ENCODE peak calls at places on chromosomes 3 and 15, in ten cellular contexts. I is left ventricle myocardium inferior; Y is body of pancreas; X is PC-3; K is breast epithelium; S is H1; H is SK-N-SH; R is CD8-positive, alpha-beta memory T cell; B is A549; V is psoas muscle. C is an unnamed sample. For H3K9me3, the result is how much of the 10 kb centered on the place peaks cover.

GRCh38 chr15:65867244-65867643 is 2.0 kb upstream of the RAB11A start:
- DNase-seq in B (no peak), K (no peak), X (no peak), H (no peak), V (no peak), I (no peak), S (no peak), R (no peak), Y (no peak), C (no peak)

GRCh38 chr15:55703873-55704285 is 39.1 kb downstream of the PRTG start:
- DNase-seq in V (no peak), R (no peak), S (no peak), H (no peak), X (no peak), I (no peak), B (no peak), K (no peak), Y (no peak), C (no peak)

GRCh38 chr3:49673131-49673714 is 928 bp upstream of the APEH start:
- DNase-seq in B (peak), S (no peak), Y (no peak), H (no peak), R (no peak), V (no peak), X (peak), K (no peak), I (no peak), C (peak)

GRCh38 chr3:8903191-8903590 is 60.1 kb downstream of the RAD18 start:
- DNase-seq in X (no peak), B (no peak), H (no peak), K (no peak), V (no peak), R (no peak), S (no peak), Y (no peak), I (no peak), C (no peak)

GRCh38 chr3:190862209-190863118 is at the start of gene GMNC:
- DNase-seq in K (peak), B (peak), H (peak), I (peak), S (no peak), X (peak), V (peak), R (no peak), Y (peak), C (peak)

GRCh38 chr15:99433757-99434211 is 132.0 kb upstream of the MEF2A start:
- DNase-seq in B (no peak), X (no peak), R (no peak), Y (no peak), H (no peak), S (no peak), V (no peak), I (no peak), K (no peak), C (peak)

GRCh38 chr3:41125258-41125657 is 74.0 kb upstream of the CTNNB1 start:
- DNase-seq in R (no peak), Y (no peak), H (no peak), X (no peak), I (no peak), B (no peak), S (no peak), V (no peak), K (no peak), C (no peak)

GRCh38 chr15:51108933-51109550 is 14.3 kb upstream of the TNFAIP8L3 start:
- DNase-seq in V (no peak), Y (no peak), R (no peak), K (no peak), S (no peak), I (no peak), H (no peak), X (peak), B (no peak), C (no peak)

GRCh38 chr3:172659246-172660002 is 51.4 kb downstream of the NCEH1 start:
- DNase-seq in H (no peak), K (no peak), I (no peak), S (no peak), V (no peak), X (peak), B (no peak), Y (no peak), R (no peak), C (no peak)

GRCh38 chr3:7977245-7978103 is 524.1 kb upstream of the LMCD1 start:
- DNase-seq in H (peak), K (no peak), X (no peak), V (no peak), Y (no peak), I (no peak), B (peak), S (no peak), R (no peak), C (no peak)

GRCh38 chr3:10198761-10199688 is 34.3 kb downstream of the IRAK2 start:
- DNase-seq in X (peak), H (no peak), B (peak), K (peak), Y (peak), R (peak), V (no peak), S (no peak), I (no peak), C (no peak)

GRCh38 chr3:50095352-50095998 is 6.8 kb downstream of the RBM5 start:
- DNase-seq in X (peak), S (no peak), K (no peak), H (no peak), R (no peak), B (no peak), Y (no peak), V (no peak), I (no peak), C (no peak)

GRCh38 chr15:67146214-67146613 is 80.8 kb downstream of the SMAD3 start:
- DNase-seq in R (no peak), X (peak), B (no peak), H (peak), S (no peak), I (peak), Y (peak), V (peak), K (no peak), C (no peak)

GRCh38 chr3:159852821-159853505 is 135.7 kb upstream of the IL12A start:
- DNase-seq in X (peak), H (no peak), R (no peak), V (peak), S (no peak), Y (no peak), B (peak), I (peak), K (peak), C (no peak)

GRCh38 chr3:10806001-10806400 is 10.0 kb upstream of the SLC6A11 start:
- DNase-seq in K (no peak), V (no peak), X (no peak), R (no peak), B (no peak), Y (no peak), H (no peak), S (no peak), I (no peak), C (no peak)

GRCh38 chr3:159856496-159857098 is 132.0 kb upstream of the IL12A start:
- DNase-seq in I (no peak), H (peak), B (no peak), S (no peak), Y (no peak), R (no peak), K (no peak), X (no peak), V (no peak), C (no peak)

GRCh38 chr15:48774484-48774883 is 36.4 kb downstream of the CEP152 start:
- DNase-seq in K (no peak), Y (no peak), S (no peak), H (no peak), R (no peak), I (no peak), V (no peak), B (no peak), X (no peak), C (no peak)

GRCh38 chr15:74390552-74391288 is 23.3 kb upstream of the CYP11A1 start:
- DNase-seq in K (no peak), R (no peak), V (no peak), X (no peak), B (no peak), H (no peak), I (no peak), S (no peak), Y (no peak), C (no peak)

GRCh38 chr3:47512416-47513124 is 942 bp downstream of the ELP6 start:
- DNase-seq in R (no peak), Y (peak), V (peak), H (peak), K (peak), S (no peak), X (peak), I (no peak), B (no peak), C (peak)

GRCh38 chr3:49260711-49261357 is 16.2 kb downstream of the C3orf62 start:
- DNase-seq in V (no peak), B (no peak), Y (no peak), S (no peak), R (no peak), H (no peak), I (no peak), K (no peak), X (no peak), C (no peak)

GRCh38 chr3:19531426-19531825 is 383.1 kb downstream of the KCNH8 start:
- DNase-seq in I (no peak), S (no peak), Y (no peak), B (no peak), X (no peak), H (no peak), K (no peak), V (no peak), R (no peak), C (no peak)

GRCh38 chr3:19522305-19522704 is 374.0 kb downstream of the KCNH8 start:
- DNase-seq in B (no peak), R (no peak), Y (no peak), H (no peak), K (no peak), X (no peak), I (no peak), S (no peak), V (no peak), C (no peak)

DNA sequence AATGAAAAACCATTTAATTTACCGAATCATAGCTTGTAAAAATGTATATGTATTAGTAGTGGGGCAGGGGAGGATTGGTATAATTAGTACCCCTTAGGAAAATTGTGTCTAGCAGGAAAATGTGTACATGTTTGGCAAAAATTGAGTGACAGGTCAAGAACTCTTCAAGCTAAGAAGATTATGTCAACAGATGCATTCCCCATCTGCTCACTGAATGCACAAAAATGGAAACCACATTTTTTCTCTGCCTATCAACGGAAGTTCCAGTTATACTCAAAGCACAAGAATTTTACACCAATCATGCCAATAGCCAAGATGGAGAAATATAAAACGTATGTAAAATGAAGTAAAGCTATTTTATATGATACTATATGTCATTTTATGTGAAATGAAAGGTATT is 377.8 kb downstream of the KCNH8 start:
- DNase-seq in X (no peak), V (no peak), B (no peak), H (no peak), I (no peak), Y (no peak), R (no peak), S (no peak), K (no peak), C (no peak)
- H3K9me3 ChIP-seq in X (under half), V (under half), B (under half), H (under half), I (under half), Y (under half), R (under half), S (under half), K (under half), C (under half)

GRCh38 chr15:83206971-83207621 is 527 bp downstream of the HDGFL3 start:
- DNase-seq in H (peak), R (peak), S (no peak), B (peak), I (peak), Y (peak), K (no peak), V (peak), X (peak), C (no peak)

GRCh38 chr15:83207622-83208356 is at the start of gene HDGFL3:
- DNase-seq in Y (peak), B (peak), H (peak), K (peak), S (no peak), V (peak), X (peak), I (peak), R (peak), C (peak)

GRCh38 chr15:83206387-83206970 is 1.1 kb downstream of the HDGFL3 start:
- DNase-seq in Y (no peak), B (peak), S (no peak), V (no peak), X (peak), I (no peak), H (no peak), K (no peak), R (no peak), C (no peak)

GRCh38 chr15:83204697-83205096 is 2.9 kb downstream of the HDGFL3 start:
- DNase-seq in Y (no peak), R (no peak), S (no peak), V (no peak), B (no peak), K (no peak), X (no peak), I (no peak), H (no peak), C (no peak)

GRCh38 chr15:83205725-83206324 is 1.8 kb downstream of the HDGFL3 start:
- DNase-seq in Y (peak), H (peak), B (no peak), X (peak), V (no peak), S (no peak), I (no peak), R (no peak), K (no peak), C (no peak)
- H3K4me3 ChIP-seq in Y (no peak), H (peak), B (peak), X (peak), V (peak), S (peak), I (peak), R (no peak), K (peak), C (peak)

GRCh38 chr15:87135109-87135508 is 1055.4 kb downstream of the AGBL1 start:
- DNase-seq in B (no peak), X (no peak), I (no peak), H (no peak), K (no peak), V (no peak), S (no peak), Y (no peak), R (no peak), C (no peak)
- H3K9me3 ChIP-seq in B (under half), X (under half), I (under half), H (under half), K (under half), V (under half), S (under half), Y (under half), R (under half), C (under half)

GRCh38 chr15:43828061-43828657 is 1.4 kb downstream of the WDR76 start:
- DNase-seq in V (no peak), H (peak), Y (no peak), B (no peak), I (no peak), S (no peak), K (no peak), X (peak), R (no peak), C (no peak)
- H3K4me3 ChIP-seq in V (no peak), H (peak), Y (no peak), B (peak), I (peak), S (peak), K (peak), X (peak), R (peak), C (peak)

DNA sequence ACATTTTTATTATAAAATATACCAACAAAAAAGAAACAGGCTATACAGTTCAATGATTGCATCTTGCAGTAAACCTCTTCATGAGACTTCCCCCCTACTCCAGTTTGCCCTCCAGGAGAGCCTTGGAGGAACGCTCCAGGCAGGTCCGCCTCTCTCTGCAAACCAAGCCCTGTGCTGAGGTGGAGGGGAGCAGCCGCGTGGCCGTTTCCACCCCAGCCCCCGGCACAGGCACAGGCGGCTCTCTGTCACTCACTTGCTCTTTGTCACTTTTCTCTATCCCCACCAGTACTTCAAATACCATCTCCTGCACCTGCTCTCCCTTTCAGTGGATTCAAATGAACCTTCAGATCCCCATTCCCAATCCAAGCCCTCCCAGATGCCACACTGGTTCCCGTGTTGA is 479.9 kb downstream of the OCA2 start:
- DNase-seq in K (no peak), V (no peak), H (no peak), I (no peak), X (no peak), S (no peak), R (no peak), B (no peak), Y (no peak), C (no peak)
- H3K9me3 ChIP-seq in K (under half), V (under half), H (under half), I (under half), X (under half), S (under half), R (under half), B (under half), Y (under half), C (under half)

DNA sequence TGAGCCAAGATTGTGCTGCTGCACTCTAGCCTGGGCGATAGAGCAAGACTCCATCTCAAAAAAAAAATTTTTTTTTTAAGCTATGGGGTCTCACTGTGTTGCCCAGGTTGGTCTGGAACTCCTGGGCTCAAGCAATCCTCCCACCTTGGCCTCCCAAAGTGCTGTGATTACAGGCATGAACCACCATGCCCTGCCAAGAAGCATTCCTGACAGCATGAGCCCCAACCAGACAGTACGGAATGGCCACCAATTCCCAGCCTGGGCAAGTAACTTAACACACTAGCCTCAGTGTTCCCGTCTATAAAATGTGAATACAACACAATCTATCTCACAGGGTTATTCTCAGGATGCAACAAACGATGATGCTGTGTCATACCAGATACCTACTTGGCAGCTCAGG is 2.1 kb downstream of the TKT start:
- DNase-seq in Y (no peak), K (no peak), I (no peak), S (no peak), X (no peak), V (no peak), B (no peak), H (no peak), R (no peak), C (no peak)
- H3K4me3 ChIP-seq in Y (no peak), K (no peak), I (peak), S (peak), X (peak), V (peak), B (peak), H (peak), R (peak), C (peak)

DNA sequence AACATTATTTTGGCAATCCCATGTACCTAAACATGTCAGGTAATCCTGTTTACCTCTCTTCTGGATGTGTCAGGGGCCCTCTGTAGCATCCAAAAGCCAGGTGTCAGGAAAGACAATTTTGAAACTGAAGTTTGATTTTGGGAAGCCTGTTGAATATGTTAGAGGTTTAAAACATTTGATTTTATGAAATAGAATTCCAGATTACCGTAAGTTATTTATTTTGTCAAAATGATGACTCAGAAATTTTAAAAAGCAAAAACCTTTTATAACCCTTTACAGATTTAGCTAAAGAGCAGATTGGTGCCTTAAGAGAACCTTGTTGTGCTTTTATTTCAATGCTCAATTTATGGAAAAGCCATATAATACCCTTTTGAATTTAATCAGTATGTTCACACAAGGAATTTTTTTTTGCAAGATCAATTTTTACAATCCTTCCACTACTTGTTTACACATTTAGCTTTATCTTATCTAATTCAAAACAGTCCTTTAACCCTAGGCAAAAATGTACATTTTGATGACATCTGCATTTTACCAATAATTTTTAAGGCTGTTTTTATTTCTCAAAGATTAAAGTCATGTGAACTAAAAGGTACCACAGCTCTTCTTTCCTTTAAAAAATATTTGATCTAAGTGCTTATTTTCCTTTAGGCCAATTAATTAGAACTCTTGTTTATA is 10.0 kb downstream of the KIF15 start:
- DNase-seq in V (no peak), I (no peak), X (no peak), R (no peak), Y (no peak), K (no peak), H (no peak), S (no peak), B (no peak), C (no peak)
- H3K9me3 ChIP-seq in V (under half), I (under half), X (under half), R (under half), Y (under half), K (under half), H (under half), S (under half), B (under half), C (under half)